ENCODE peak calls at places on chromosomes 6 and 20, in six cellular contexts. E is GM23248, L is GM23338, M is MM.1S, N is SK-N-SH, Q is neural progenitor cell. A is an unnamed sample.
A peak's percentile ranks its signal among the peaks of the same experiment; 100 is the strongest.

GRCh38 chr6:31308050-31308844 is 36.4 kb upstream of the HLA-C start:
- DNase-seq in Q (peak; percentile 10), M (peak; percentile 67), E (peak; percentile 10), L (peak; percentile 88), N (no peak), A (no peak)

GRCh38 chr20:49384437-49385434 is 97.7 kb downstream of the KCNB1 start:
- DNase-seq in Q (peak; percentile 99), M (peak; percentile 45), E (peak; percentile 75), N (peak; percentile 64), L (peak; percentile 98), A (peak; percentile 76)

GRCh38 chr6:109834131-109834530 is 143.0 kb downstream of the FIG4 start:
- DNase-seq in Q (no peak), N (no peak), E (peak; percentile 5), L (no peak), M (no peak), A (no peak)

GRCh38 chr6:139960676-139961075 is 586.2 kb upstream of the CITED2 start:
- DNase-seq in Q (no peak), E (no peak), N (no peak), M (no peak), L (no peak), A (no peak)

GRCh38 chr20:2655331-2656116 is 3.1 kb downstream of the NOP56 start:
- DNase-seq in L (no peak), N (no peak), E (no peak), M (no peak), Q (no peak), A (no peak)

GRCh38 chr20:23298155-23298554 is 52.4 kb upstream of the NXT1 start:
- DNase-seq in N (no peak), Q (no peak), E (peak; percentile 20), L (no peak), M (no peak), A (no peak)

GRCh38 chr20:36344517-36345132 is 38.5 kb downstream of the DLGAP4 start:
- DNase-seq in N (no peak), Q (peak; percentile 92), E (peak; percentile 62), L (peak; percentile 95), M (peak; percentile 12), A (peak; percentile 72)

GRCh38 chr6:6942826-6943225 is 164.9 kb upstream of the RREB1 start:
- DNase-seq in E (peak; percentile 73), L (no peak), N (no peak), Q (no peak), M (no peak), A (no peak)

GRCh38 chr20:25272223-25273000 is 24.5 kb downstream of the PYGB start:
- DNase-seq in Q (no peak), L (no peak), E (peak; percentile 29), M (no peak), N (no peak), A (no peak)

GRCh38 chr6:67094431-67094830 is 1387.4 kb upstream of the EYS start:
- DNase-seq in L (no peak), E (no peak), N (no peak), Q (no peak), M (no peak), A (no peak)

GRCh38 chr20:20548527-20549266 is 163.7 kb downstream of the RALGAPA2 start:
- DNase-seq in Q (no peak), M (no peak), L (no peak), N (no peak), E (no peak), A (peak; percentile 79)

GRCh38 chr6:118382126-118382525 is 166.0 kb upstream of the PLN start:
- DNase-seq in L (no peak), N (no peak), E (no peak), M (no peak), Q (no peak), A (no peak)

DNA sequence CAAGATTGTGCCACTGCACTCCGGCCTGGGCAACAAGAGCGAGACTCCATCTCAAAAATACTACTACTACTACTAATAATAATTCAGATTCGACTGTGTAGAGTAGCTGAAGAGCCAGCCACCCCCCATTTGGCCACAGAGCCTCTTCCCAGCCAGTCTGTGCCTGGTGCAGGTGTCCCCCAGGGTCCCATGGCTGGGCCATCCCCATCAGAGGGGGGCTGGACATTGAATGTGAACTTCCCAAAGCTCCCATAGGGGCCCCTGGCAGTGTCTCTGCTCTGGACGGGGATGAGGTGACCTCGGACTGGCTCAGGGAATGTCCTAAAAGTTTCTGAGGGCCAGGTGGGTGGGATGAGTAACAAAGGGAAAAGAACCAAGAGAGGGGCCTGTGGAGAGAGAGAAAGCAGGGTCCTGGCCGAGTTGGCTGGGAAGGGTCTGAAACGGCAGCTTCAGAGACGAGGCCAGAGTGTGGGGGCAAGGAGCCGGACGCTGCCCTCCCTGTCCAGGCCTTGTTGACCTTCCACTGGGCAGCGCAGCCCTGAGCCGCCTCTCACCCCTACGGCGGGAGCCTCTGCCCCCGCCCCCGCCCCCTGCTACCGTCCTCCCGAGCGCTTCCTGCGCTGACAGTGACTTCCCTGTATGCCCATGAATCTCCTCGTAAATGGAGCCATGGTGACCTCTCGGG is 24.9 kb upstream of the PCMTD2 start:
- DNase-seq in L (no peak), M (no peak), E (no peak), N (no peak), Q (no peak), A (no peak)
- TF ChIP-seq EZH2phosphoT487 in L (no peak), M (no peak), E (no peak), N (no peak), Q (no peak), A (no peak)

GRCh38 chr20:33732166-33732970 is 572 bp downstream of the ZNF341 start:
- DNase-seq in M (peak; percentile 96), L (peak; percentile 87), N (no peak), Q (no peak), E (peak; percentile 84), A (peak; percentile 67)
- H3F3A ChIP-seq in M (peaks cover 18% of the 10 kb centered on the region), L (peaks cover 6% of the 10 kb centered on the region), N (peaks cover 3% of the 10 kb centered on the region), Q (peaks cover 30% of the 10 kb centered on the region), E (peaks cover 4% of the 10 kb centered on the region), A (no peaks in the 10 kb centered on the region)

GRCh38 chr20:58815448-58815847 is 35.3 kb downstream of the GNAS-AS1 start:
- DNase-seq in Q (no peak), M (no peak), E (no peak), L (no peak), N (no peak), A (no peak)

GRCh38 chr20:58816051-58816450 is 34.7 kb downstream of the GNAS-AS1 start:
- DNase-seq in E (no peak), N (no peak), Q (no peak), M (no peak), L (no peak), A (no peak)

GRCh38 chr20:58818585-58819285 is 32.0 kb downstream of the GNAS-AS1 start:
- DNase-seq in M (no peak), L (no peak), N (no peak), Q (no peak), E (peak; percentile 93), A (peak; percentile 51)

GRCh38 chr20:58817748-58818147 is 33.0 kb downstream of the GNAS-AS1 start:
- DNase-seq in M (no peak), Q (no peak), E (no peak), L (no peak), N (no peak), A (no peak)

GRCh38 chr20:58816957-58817651 is 33.6 kb downstream of the GNAS-AS1 start:
- DNase-seq in E (no peak), N (no peak), L (no peak), M (no peak), Q (no peak), A (no peak)
- TF ChIP-seq EZH2phosphoT487 in E (no peak), N (no peak), L (no peak), M (no peak), Q (no peak), A (no peak)

DNA sequence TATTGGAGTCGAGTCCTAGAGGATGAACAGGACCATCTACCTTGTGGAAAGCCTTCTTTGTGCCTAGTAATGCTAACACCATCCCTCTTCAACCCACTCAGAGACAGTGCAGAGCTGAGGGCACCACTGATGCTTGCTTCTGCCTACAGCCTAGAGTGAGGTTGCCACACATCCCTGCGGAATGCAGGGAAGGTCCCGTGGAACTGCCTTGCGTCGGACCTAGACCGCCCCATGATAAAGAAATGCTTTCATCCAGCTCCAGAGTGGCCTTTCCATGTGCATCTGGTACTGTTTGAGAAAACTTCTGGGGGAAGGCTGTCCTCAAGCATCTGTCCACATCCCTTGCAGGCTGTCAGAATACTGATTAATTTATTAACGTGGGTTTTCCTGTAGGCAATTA is 168.4 kb downstream of the PHACTR1 start:
- DNase-seq in L (no peak), N (peak; percentile 12), Q (no peak), M (no peak), E (no peak), A (no peak)
- H3F3A ChIP-seq in L (no peaks in the 10 kb centered on the region), N (no peaks in the 10 kb centered on the region), Q (peaks cover 28% of the 10 kb centered on the region), M (no peaks in the 10 kb centered on the region), E (no peaks in the 10 kb centered on the region), A (no peaks in the 10 kb centered on the region)

DNA sequence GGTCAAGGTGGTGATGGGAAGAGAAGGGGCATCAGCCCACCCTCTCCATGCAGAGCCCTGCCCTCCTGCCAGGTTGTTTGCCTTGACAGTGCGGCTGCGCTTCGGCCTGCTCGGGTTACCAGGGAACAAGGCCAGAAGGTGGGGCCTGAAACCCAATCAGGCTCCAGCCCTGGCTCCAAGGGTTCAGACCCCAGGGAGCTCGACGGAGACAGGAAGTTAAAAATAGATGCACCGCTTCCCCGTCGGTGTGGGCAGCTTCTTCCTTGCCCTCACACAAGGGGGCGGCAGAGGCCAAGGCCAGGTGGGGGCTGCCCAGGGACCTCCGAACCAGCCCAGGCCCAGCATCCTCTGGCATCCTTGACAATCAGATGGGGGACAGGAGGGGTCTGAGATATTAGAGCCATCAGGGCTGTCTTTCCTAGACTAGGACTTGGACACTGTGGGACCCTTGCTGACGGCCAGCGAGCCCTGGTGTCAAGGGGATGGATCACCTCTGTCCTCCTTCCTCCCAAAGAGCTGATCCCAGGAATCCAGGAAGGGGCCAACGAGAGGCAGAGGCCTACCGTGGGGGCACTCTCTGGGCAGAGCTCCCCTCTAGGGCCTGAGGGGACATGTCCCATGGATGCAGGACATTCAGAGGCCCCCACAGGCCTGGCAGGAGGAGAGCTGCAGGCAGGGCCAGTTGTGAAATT is 65.2 kb downstream of the RIPOR3 start:
- DNase-seq in Q (peak; percentile 65), L (peak; percentile 95), E (peak; percentile 56), N (peak; percentile 64), M (no peak), A (peak; percentile 72)
- TF ChIP-seq EZH2phosphoT487 in Q (no peak), L (no peak), E (no peak), N (no peak), M (no peak), A (no peak)

A was measured in PC-3.